ENCODE peak calls at places on chromosome 9, in six cellular contexts. R is PC-3; U is upper lobe of right lung; X is CD8-positive, alpha-beta memory T cell; M is H54; B is stimulated activated naive CD8-positive, alpha-beta T cell treated with anti-CD3 and anti-CD28 coated beads, Interleukin-15, Interleukin-2, amounts not matched to agents 100 U/mL and 50 U/mL, for 24 hours. G is an unnamed sample.

GRCh38 chr9:136685216-136685615 is 2.0 kb downstream of the AGPAT2 start:
- DNase-seq in M (no peak), B (no peak), U (no peak), R (no peak), X (no peak), G (no peak)

GRCh38 chr9:80793706-80794105 is 895.6 kb downstream of the TLE1 start:
- DNase-seq in M (no peak), B (no peak), R (no peak), U (no peak), X (no peak), G (no peak)

GRCh38 chr9:3047912-3048311 is 204.0 kb upstream of the PUM3 start:
- DNase-seq in X (no peak), M (no peak), R (no peak), U (no peak), B (no peak), G (no peak)

GRCh38 chr9:130932220-130933069 is 6.6 kb downstream of the FIBCD1 start:
- DNase-seq in U (peak; percentile 67), M (no peak), R (peak; percentile 48), X (no peak), B (no peak), G (peak; percentile 62)

GRCh38 chr9:135613946-135614805 is 25.2 kb downstream of the GLT6D1 start:
- DNase-seq in U (peak; percentile 63), X (no peak), M (no peak), R (no peak), B (no peak), G (no peak)

GRCh38 chr9:35106343-35106730 is 3.4 kb upstream of the STOML2 start:
- DNase-seq in B (no peak), U (peak; percentile 48), R (no peak), X (no peak), M (no peak), G (no peak)

GRCh38 chr9:135126480-135127187 is 39.2 kb downstream of the OLFM1 start:
- DNase-seq in U (no peak), B (no peak), M (peak; percentile 96), X (no peak), R (peak; percentile 10), G (no peak)

GRCh38 chr9:6671416-6671815 is 25.9 kb upstream of the GLDC start:
- DNase-seq in M (no peak), U (no peak), B (no peak), X (no peak), R (no peak), G (no peak)

GRCh38 chr9:134554750-134555655 is 86.6 kb upstream of the COL5A1 start:
- DNase-seq in B (no peak), M (no peak), X (no peak), U (peak; percentile 13), R (no peak), G (no peak)

GRCh38 chr9:95086564-95086955 is 230.9 kb downstream of the FANCC start:
- DNase-seq in X (no peak), M (no peak), B (no peak), R (no peak), U (peak; percentile 27), G (no peak)

GRCh38 chr9:105510024-105510423 is 47.9 kb upstream of the FKTN start:
- DNase-seq in U (no peak), X (no peak), M (peak; percentile 57), R (no peak), B (no peak), G (no peak)

GRCh38 chr9:96109718-96110351 is 192.1 kb downstream of the HSD17B3 start:
- DNase-seq in M (no peak), U (no peak), B (no peak), R (peak; percentile 20), X (no peak), G (no peak)

GRCh38 chr9:87592554-87593394 is 95.1 kb downstream of the DAPK1 start:
- DNase-seq in U (peak; percentile 78), B (no peak), M (no peak), R (no peak), X (no peak), G (no peak)

G was measured in HTR-8/SVneo.